ENCODE peak calls at places on chromosome 17, in five cellular contexts. N, Q, R, G and B are unnamed samples.

GRCh38 chr17:77498875-77499698 is 358.3 kb downstream of the SEC14L1 start:
- DNase-seq in N (no peak), Q (no peak), R (no peak), G (no peak), B (peak; percentile 74)

GRCh38 chr17:68700391-68700790 is 99.2 kb upstream of the FAM20A start:
- DNase-seq in N (no peak), Q (no peak), R (no peak), G (no peak), B (no peak)

GRCh38 chr17:44069974-44070454 is 521 bp upstream of the G6PC3 start:
- DNase-seq in N (no peak), Q (no peak), R (no peak), G (no peak), B (no peak)

GRCh38 chr17:42484304-42484703 is 25.6 kb downstream of the ATP6V0A1 start:
- DNase-seq in N (no peak), Q (no peak), R (peak; percentile 79), G (no peak), B (no peak)

GRCh38 chr17:76868669-76869208 is 535 bp downstream of the MGAT5B start:
- DNase-seq in N (no peak), Q (no peak), R (no peak), G (no peak), B (no peak)

GRCh38 chr17:4944163-4944553 is 4.1 kb downstream of the RNF167 start:
- DNase-seq in N (no peak), Q (no peak), R (peak; percentile 75), G (no peak), B (no peak)

GRCh38 chr17:1000597-1001490 is 3.9 kb downstream of the TIMM22 start:
- DNase-seq in N (no peak), Q (no peak), R (no peak), G (no peak), B (peak; percentile 78)

GRCh38 chr17:32873114-32873513 is 3.8 kb downstream of the MYO1D start:
- DNase-seq in N (no peak), Q (no peak), R (no peak), G (no peak), B (no peak)

GRCh38 chr17:74237321-74237720 is 23.9 kb downstream of the TTYH2 start:
- DNase-seq in N (no peak), Q (no peak), R (no peak), G (no peak), B (no peak)
- H3K27ac ChIP-seq in N (no peak overlapping the region), Q (no peak overlapping the region), R (no peak overlapping the region), G (no peak overlapping the region), B (no peak overlapping the region)

GRCh38 chr17:35843698-35844097 is 25.0 kb downstream of the HEATR9 start:
- DNase-seq in N (no peak), Q (no peak), R (no peak), G (no peak), B (no peak)

GRCh38 chr17:35846055-35846809 is 22.5 kb downstream of the HEATR9 start:
- DNase-seq in N (no peak), Q (no peak), R (no peak), G (no peak), B (no peak)

GRCh38 chr17:35842239-35842638 is 26.5 kb downstream of the HEATR9 start:
- DNase-seq in N (no peak), Q (no peak), R (no peak), G (no peak), B (no peak)

GRCh38 chr17:35844547-35844946 is 24.1 kb downstream of the HEATR9 start:
- DNase-seq in N (no peak), Q (no peak), R (no peak), G (no peak), B (no peak)

GRCh38 chr17:35841505-35841904 is 27.2 kb downstream of the HEATR9 start:
- DNase-seq in N (no peak), Q (no peak), R (no peak), G (no peak), B (no peak)
- TF ChIP-seq CTCF in N (no peak), Q (no peak), R (no peak), G (no peak), B (no peak)

GRCh38 chr17:59842901-59843652 is 49.7 kb downstream of the TUBD1 start:
- DNase-seq in N (peak; percentile 88), Q (no peak), R (no peak), G (no peak), B (no peak)
- H3K27ac ChIP-seq in N (peak overlapping the region; percentile 88), Q (no peak overlapping the region), R (no peak overlapping the region), G (peak overlapping the region; percentile 89), B (peak overlapping the region; percentile 59)

DNA sequence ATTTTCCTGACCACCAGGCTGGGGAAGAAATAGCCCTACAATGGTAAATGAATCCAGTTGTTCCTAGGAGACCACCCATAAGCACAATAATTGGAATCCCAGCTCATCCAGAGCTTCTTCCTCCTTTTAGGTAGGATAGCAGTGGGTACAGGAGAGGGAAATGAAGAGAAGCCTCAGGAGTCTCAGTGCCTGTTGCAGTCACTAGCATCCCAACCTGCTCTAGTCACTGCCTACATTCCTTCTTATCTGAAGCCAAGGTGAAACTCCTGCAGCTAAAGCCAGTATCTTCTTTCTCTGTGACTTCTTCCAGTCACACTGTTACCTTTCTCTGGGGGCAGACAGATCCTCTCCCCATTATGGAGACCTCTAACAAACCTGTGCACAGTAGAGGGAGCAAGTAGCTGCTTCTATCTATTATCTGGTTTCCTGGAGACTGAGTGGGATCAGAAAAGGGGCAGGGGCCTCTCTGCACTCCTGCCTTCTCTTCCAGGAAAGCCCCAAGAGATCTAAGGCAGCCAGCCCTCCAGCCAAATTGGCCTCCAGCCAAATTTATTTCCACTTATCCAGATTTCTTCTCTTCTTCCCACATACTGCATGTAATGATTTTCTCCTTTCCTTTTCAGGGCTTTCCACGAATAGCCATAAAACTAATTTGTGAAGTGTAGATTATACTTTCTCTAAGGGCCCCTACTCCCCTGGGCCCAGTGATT is 85.5 kb downstream of the SSH2 start:
- DNase-seq in N (no peak), Q (no peak), R (no peak), G (no peak), B (no peak)
- TF ChIP-seq CTCF in N (no peak), Q (no peak), R (no peak), G (no peak), B (no peak)

GRCh38 chr17:2090804-2091534 is 36.1 kb downstream of the HIC1 start:
- DNase-seq in N (peak; percentile 82), Q (peak; percentile 50), R (no peak), G (no peak), B (no peak)

GRCh38 chr17:2092253-2092652 is 37.4 kb downstream of the HIC1 start:
- DNase-seq in N (no peak), Q (no peak), R (no peak), G (no peak), B (no peak)

GRCh38 chr17:2094891-2095535 is 40.1 kb downstream of the HIC1 start:
- DNase-seq in N (no peak), Q (peak; percentile 70), R (no peak), G (no peak), B (no peak)

GRCh38 chr17:2093349-2093748 is 38.4 kb downstream of the HIC1 start:
- DNase-seq in N (no peak), Q (no peak), R (no peak), G (no peak), B (no peak)

GRCh38 chr17:2095536-2095910 is 40.6 kb downstream of the HIC1 start:
- DNase-seq in N (no peak), Q (no peak), R (no peak), G (no peak), B (no peak)
- H3K27ac ChIP-seq in N (peak overlapping the region; percentile 21), Q (peak overlapping the region; percentile 65), R (no peak overlapping the region), G (peak overlapping the region; percentile 38), B (peak overlapping the region; percentile 34)

DNA sequence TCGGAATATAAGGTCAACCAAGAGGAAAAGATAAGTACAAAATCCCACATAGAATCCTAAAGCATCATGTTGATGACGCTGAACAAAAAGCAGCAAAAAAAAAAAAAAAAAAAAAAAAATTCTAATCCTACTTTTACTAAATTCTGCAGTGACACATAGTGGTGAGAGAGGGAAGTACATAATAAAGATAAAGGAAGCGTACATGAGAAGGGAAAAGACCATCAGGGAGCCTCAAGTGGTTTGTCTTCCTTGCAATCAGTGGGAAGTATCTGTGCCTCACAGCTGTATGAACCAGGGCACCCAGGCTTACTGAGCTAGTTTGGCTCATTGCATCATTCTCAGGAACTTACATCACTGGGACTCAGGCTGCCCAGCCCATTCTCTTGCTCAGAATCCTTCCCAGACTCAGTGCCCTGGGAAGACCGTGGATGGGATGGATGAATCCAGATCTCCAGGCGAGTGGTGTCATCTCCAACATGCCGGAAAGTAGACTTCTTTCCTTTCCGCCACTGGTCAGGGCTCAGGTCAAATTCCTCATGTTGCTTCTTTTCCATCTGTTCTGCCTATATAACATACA is 21.2 kb downstream of the SMG6 start:
- DNase-seq in N (peak; percentile 74), Q (no peak), R (no peak), G (no peak), B (no peak)
- TF ChIP-seq CTCF in N (peak; percentile 64), Q (peak; percentile 47), R (peak; percentile 84), G (peak; percentile 61), B (peak; percentile 39)

DNA sequence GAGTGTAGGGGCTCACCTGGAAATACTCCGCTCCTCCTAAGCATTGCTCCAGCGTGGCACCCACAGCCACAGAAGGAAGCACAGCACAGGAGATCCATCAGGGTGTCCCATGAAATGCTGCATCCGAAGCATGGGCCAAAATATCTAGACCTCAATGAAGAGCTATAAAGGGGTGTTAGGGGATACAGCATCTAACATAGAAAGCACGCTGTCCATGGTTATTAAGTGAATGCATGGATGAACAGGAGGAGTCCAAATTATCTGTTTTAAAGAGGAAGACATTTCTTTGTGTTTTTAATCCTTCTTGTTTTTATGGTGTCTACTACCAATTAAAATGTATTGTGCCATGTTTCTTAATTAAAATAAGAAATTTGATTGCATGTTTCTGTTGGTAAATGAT is 21.6 kb upstream of the KRT20 start:
- DNase-seq in N (no peak), Q (no peak), R (no peak), G (no peak), B (no peak)
- H3K27ac ChIP-seq in N (no peak overlapping the region), Q (no peak overlapping the region), R (no peak overlapping the region), G (no peak overlapping the region), B (no peak overlapping the region)

DNA sequence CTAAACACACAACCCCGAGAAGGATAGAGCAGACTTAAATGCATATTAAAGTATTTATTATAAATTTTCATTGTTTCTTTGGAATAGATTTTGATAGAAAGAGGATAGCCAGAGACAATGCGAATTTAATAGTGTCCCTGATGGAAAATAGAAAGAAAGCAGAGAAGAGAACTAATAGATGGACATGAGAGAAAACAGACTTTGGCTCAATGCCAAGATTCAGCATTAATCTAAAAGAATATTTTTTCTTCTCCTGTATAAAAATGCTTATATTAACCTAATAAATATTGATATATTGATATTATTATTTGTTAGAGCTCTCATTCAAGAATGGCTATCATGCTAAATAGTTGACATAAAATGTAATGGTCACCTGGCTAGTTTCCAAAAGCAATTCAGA is 173.4 kb downstream of the KIF2B start:
- DNase-seq in N (no peak), Q (no peak), R (no peak), G (no peak), B (no peak)
- TF ChIP-seq CTCF in N (no peak), Q (no peak), R (no peak), G (no peak), B (no peak)